ENCODE peak calls at places on chromosomes 4 and X, in seven cellular contexts. M is HT1080, W is left kidney, H is GM12878, P is iris pigment epithelial cell, C is neural crest cell, Q is HEK293T. N is an unnamed sample.

GRCh38 chrX:106894978-106895452 is 8.1 kb downstream of the RIPPLY1 start:
- DNase-seq in M (peak; percentile 90), W (no peak), H (no peak), P (peak; percentile 80), C (no peak), Q (no peak), N (peak; percentile 20)

GRCh38 chrX:13013353-13014110 is 30.9 kb downstream of the FAM9C start:
- DNase-seq in M (no peak), W (peak; percentile 31), H (no peak), P (peak; percentile 52), C (no peak), Q (no peak), N (peak; percentile 60)

GRCh38 chr4:185589067-185589844 is 53.9 kb upstream of the PDLIM3 start:
- DNase-seq in M (peak; percentile 88), W (no peak), H (no peak), P (peak; percentile 92), C (no peak), Q (no peak), N (no peak)

GRCh38 chr4:1471443-1472147 is 65.4 kb upstream of the NKX1-1 start:
- DNase-seq in M (no peak), W (no peak), H (no peak), P (no peak), C (no peak), Q (no peak), N (peak; percentile 66)

GRCh38 chr4:25271866-25272265 is 38.0 kb downstream of the PI4K2B start:
- DNase-seq in M (no peak), W (peak; percentile 15), H (no peak), P (no peak), C (no peak), Q (no peak), N (no peak)

GRCh38 chr4:141518222-141518621 is 118.2 kb upstream of the IL15 start:
- DNase-seq in M (no peak), W (no peak), H (no peak), P (no peak), C (no peak), Q (no peak), N (no peak)

GRCh38 chr4:168711197-168712120 is 214.6 kb downstream of the PALLD start:
- DNase-seq in M (peak; percentile 66), W (peak; percentile 66), H (no peak), P (peak; percentile 57), C (no peak), Q (no peak), N (no peak)

GRCh38 chrX:69153060-69153730 is 12.1 kb downstream of the PJA1 start:
- DNase-seq in M (no peak), W (peak; percentile 86), H (no peak), P (peak; percentile 79), C (peak; percentile 55), Q (no peak), N (peak; percentile 69)

GRCh38 chr4:4990857-4991540 is 28.3 kb downstream of the CYTL1 start:
- DNase-seq in M (peak; percentile 91), W (no peak), H (no peak), P (peak; percentile 58), C (no peak), Q (no peak), N (no peak)

GRCh38 chrX:20265221-20265725 is 1.4 kb downstream of the RPS6KA3 start:
- DNase-seq in M (peak; percentile 59), W (peak; percentile 88), H (no peak), P (peak; percentile 93), C (peak; percentile 8), Q (peak; percentile 58), N (peak; percentile 71)

GRCh38 chr4:186622788-186623464 is 67.6 kb upstream of the MTNR1A start:
- DNase-seq in M (peak; percentile 83), W (no peak), H (no peak), P (peak; percentile 89), C (no peak), Q (no peak), N (no peak)

GRCh38 chrX:150225266-150225665 is 137.9 kb upstream of the MAMLD1 start:
- DNase-seq in M (no peak), W (no peak), H (no peak), P (no peak), C (no peak), Q (no peak), N (no peak)

GRCh38 chrX:150060406-150060805 is 122.1 kb upstream of the EOLA2 start:
- DNase-seq in M (peak; percentile 43), W (no peak), H (no peak), P (peak; percentile 72), C (no peak), Q (no peak), N (no peak)

GRCh38 chr4:47531241-47531953 is 46.3 kb downstream of the ATP10D start:
- DNase-seq in M (peak; percentile 94), W (no peak), H (peak; percentile 86), P (peak; percentile 98), C (no peak), Q (no peak), N (peak; percentile 3)

GRCh38 chr4:92381640-92382039 is 77.9 kb downstream of the GRID2 start:
- DNase-seq in M (peak; percentile 72), W (no peak), H (no peak), P (peak; percentile 10), C (no peak), Q (no peak), N (no peak)

GRCh38 chr4:3389879-3390840 is 51.6 kb upstream of the HGFAC start:
- DNase-seq in M (no peak), W (no peak), H (no peak), P (no peak), C (no peak), Q (no peak), N (no peak)

GRCh38 chr4:5810151-5810550 is 82.7 kb downstream of the CRMP1 start:
- DNase-seq in M (no peak), W (no peak), H (no peak), P (no peak), C (no peak), Q (no peak), N (no peak)

GRCh38 chrX:110055616-110056015 is 52.7 kb downstream of the TMEM164 start:
- DNase-seq in M (peak; percentile 40), W (no peak), H (no peak), P (peak; percentile 20), C (no peak), Q (no peak), N (no peak)

GRCh38 chr4:80172203-80172602 is 25.1 kb upstream of the PRDM8 start:
- DNase-seq in M (no peak), W (no peak), H (no peak), P (no peak), C (no peak), Q (no peak), N (no peak)

GRCh38 chr4:142264961-142265360 is 581.1 kb downstream of the INPP4B start:
- DNase-seq in M (no peak), W (peak; percentile 6), H (no peak), P (peak; percentile 31), C (no peak), Q (no peak), N (no peak)

GRCh38 chrX:545488-545887 is 85.1 kb upstream of the SHOX start:
- DNase-seq in M (peak; percentile 2), W (no peak), H (no peak), P (peak; percentile 60), C (no peak), Q (no peak), N (no peak)

GRCh38 chrX:16484338-16484737 is 165.6 kb upstream of the S100G start:
- DNase-seq in M (peak; percentile 95), W (no peak), H (no peak), P (peak; percentile 96), C (no peak), Q (no peak), N (no peak)

GRCh38 chrX:69032601-69033000 is 132.7 kb downstream of the PJA1 start:
- DNase-seq in M (peak; percentile 17), W (peak; percentile 65), H (no peak), P (no peak), C (no peak), Q (peak; percentile 7), N (no peak)

GRCh38 chrX:154398668-154399526 is 720 bp downstream of the RPL10 start:
- DNase-seq in M (peak; percentile 74), W (peak; percentile 94), H (no peak), P (peak; percentile 70), C (peak; percentile 74), Q (peak; percentile 68), N (peak; percentile 87)

GRCh38 chrX:16695079-16695676 is 17.3 kb downstream of the CTPS2 start:
- DNase-seq in M (peak; percentile 45), W (peak; percentile 59), H (no peak), P (peak; percentile 61), C (peak; percentile 80), Q (peak; percentile 67), N (peak; percentile 72)

GRCh38 chrX:34656467-34656841 is 631 bp downstream of the TMEM47 start:
- DNase-seq in M (no peak), W (no peak), H (no peak), P (no peak), C (peak; percentile 13), Q (no peak), N (no peak)

GRCh38 chrX:10617964-10618342 is 2.4 kb downstream of the MID1 start:
- DNase-seq in M (peak; percentile 73), W (peak; percentile 64), H (no peak), P (peak; percentile 59), C (no peak), Q (peak; percentile 33), N (peak; percentile 69)

GRCh38 chr4:16721618-16722291 is 176.7 kb downstream of the LDB2 start:
- DNase-seq in M (peak; percentile 16), W (no peak), H (no peak), P (peak; percentile 94), C (no peak), Q (no peak), N (no peak)

GRCh38 chrX:120205816-120206753 is 44.5 kb upstream of the ZBTB33 start:
- DNase-seq in M (no peak), W (no peak), H (no peak), P (no peak), C (no peak), Q (no peak), N (peak; percentile 42)

GRCh38 chrX:47166126-47166525 is 21.1 kb downstream of the RBM10 start:
- DNase-seq in M (no peak), W (no peak), H (no peak), P (peak; percentile 72), C (no peak), Q (no peak), N (no peak)

GRCh38 chrX:85851418-85851817 is 195.9 kb downstream of the CHM start:
- DNase-seq in M (no peak), W (peak; percentile 44), H (no peak), P (peak; percentile 14), C (no peak), Q (peak; percentile 32), N (peak; percentile 56)

GRCh38 chrX:39477438-39478120 is 620.2 kb downstream of the BCOR start:
- DNase-seq in M (peak; percentile 73), W (peak; percentile 91), H (no peak), P (no peak), C (peak; percentile 32), Q (peak; percentile 41), N (peak; percentile 17)

GRCh38 chr4:5638316-5638715 is 70.0 kb downstream of the EVC2 start:
- DNase-seq in M (peak; percentile 69), W (no peak), H (no peak), P (peak; percentile 88), C (no peak), Q (no peak), N (no peak)

GRCh38 chr4:142480244-142480643 is 365.9 kb downstream of the INPP4B start:
- DNase-seq in M (peak; percentile 63), W (no peak), H (no peak), P (peak; percentile 30), C (no peak), Q (no peak), N (peak; percentile 5)

GRCh38 chrX:45266456-45266855 is 65.8 kb upstream of the DIPK2B start:
- DNase-seq in M (peak; percentile 34), W (peak; percentile 0), H (no peak), P (no peak), C (no peak), Q (no peak), N (no peak)

N was measured in NCI-H82.